ENCODE peak calls at places on chromosomes 5 and 9, in five cellular contexts. Y is GM23338, T is fibroblast of the aortic adventitia, H is upper lobe of right lung, G is HFF-Myc. U is an unnamed sample.

GRCh38 chr5:40220260-40220659 is 459.5 kb upstream of the PTGER4 start:
- DNase-seq in G (no peak), H (no peak), T (no peak), Y (no peak), U (no peak)

GRCh38 chr9:114289106-114289505 is 33.8 kb upstream of the ORM1 start:
- DNase-seq in H (peak), G (no peak), T (no peak), Y (no peak), U (peak)

GRCh38 chr5:147169846-147170245 is 65.0 kb upstream of the STK32A start:
- DNase-seq in H (no peak), G (no peak), T (no peak), Y (no peak), U (no peak)

GRCh38 chr5:33631786-33632185 is 191.0 kb downstream of the TARS1 start:
- DNase-seq in G (no peak), Y (no peak), H (no peak), T (peak), U (no peak)

GRCh38 chr9:137240321-137240840 is 706 bp upstream of the TUBB4B start:
- DNase-seq in T (peak), H (peak), Y (no peak), G (no peak), U (peak)

GRCh38 chr9:135086597-135087488 is 625 bp upstream of the OLFM1 start:
- DNase-seq in Y (no peak), G (no peak), H (no peak), T (no peak), U (peak)

GRCh38 chr5:17058438-17058837 is 122.3 kb upstream of the MYO10 start:
- DNase-seq in G (no peak), Y (no peak), H (no peak), T (no peak), U (no peak)

GRCh38 chr5:54792611-54793404 is 192.6 kb downstream of the ESM1 start:
- DNase-seq in T (peak), Y (no peak), H (no peak), G (no peak), U (no peak)

GRCh38 chr5:169696621-169697517 is 59.8 kb downstream of the DOCK2 start:
- DNase-seq in H (no peak), G (no peak), Y (no peak), T (peak), U (no peak)

GRCh38 chr5:36300181-36300926 is 1.3 kb downstream of the RANBP3L start:
- DNase-seq in G (no peak), T (no peak), Y (no peak), H (no peak), U (no peak)

GRCh38 chr5:122332589-122333555 is 20.8 kb downstream of the SNCAIP start:
- DNase-seq in T (no peak), Y (peak), G (no peak), H (no peak), U (no peak)

GRCh38 chr9:133463864-133464615 is 4.3 kb downstream of the CACFD1 start:
- DNase-seq in G (no peak), H (peak), T (no peak), Y (no peak), U (no peak)

GRCh38 chr9:22124263-22125011 is 115.3 kb upstream of the CDKN2B start:
- DNase-seq in G (no peak), H (no peak), Y (no peak), T (no peak), U (no peak)

GRCh38 chr5:54443264-54443663 is 12.2 kb upstream of the HSPB3 start:
- DNase-seq in G (no peak), Y (peak), T (peak), H (no peak), U (no peak)

GRCh38 chr9:120344230-120344629 is 235.7 kb downstream of the CDK5RAP2 start:
- DNase-seq in T (peak), G (peak), H (no peak), Y (no peak), U (no peak)

GRCh38 chr9:684055-684949 is 157.2 kb upstream of the DMRT1 start:
- DNase-seq in Y (peak), H (no peak), G (no peak), T (peak), U (no peak)

GRCh38 chr5:25568989-25569625 is 924.3 kb upstream of the CDH10 start:
- DNase-seq in Y (peak), T (no peak), H (no peak), G (no peak), U (no peak)
- H3K4me3 ChIP-seq in Y (no peak), T (no peak), H (no peak), G (no peak), U (no peak)

GRCh38 chr5:73442152-73442860 is 6.3 kb downstream of the FOXD1 start:
- DNase-seq in T (no peak), G (no peak), Y (no peak), H (no peak), U (no peak)

GRCh38 chr5:73444499-73445432 is 3.8 kb downstream of the FOXD1 start:
- DNase-seq in G (no peak), T (no peak), Y (peak), H (no peak), U (no peak)

GRCh38 chr5:73443725-73444498 is 4.7 kb downstream of the FOXD1 start:
- DNase-seq in Y (peak), G (no peak), T (no peak), H (no peak), U (peak)

GRCh38 chr5:73441377-73441776 is 7.2 kb downstream of the FOXD1 start:
- DNase-seq in H (no peak), G (no peak), Y (no peak), T (no peak), U (no peak)

GRCh38 chr5:73442960-73443627 is 5.5 kb downstream of the FOXD1 start:
- DNase-seq in H (no peak), T (no peak), G (no peak), Y (no peak), U (no peak)
- H3K4me3 ChIP-seq in H (no peak), T (no peak), G (no peak), Y (peak), U (no peak)

GRCh38 chr5:10601246-10602030 is 37.6 kb downstream of the ANKRD33B start:
- DNase-seq in H (peak), T (peak), G (peak), Y (no peak), U (peak)
- H3K4me3 ChIP-seq in H (no peak), T (peak), G (no peak), Y (no peak), U (peak)

DNA sequence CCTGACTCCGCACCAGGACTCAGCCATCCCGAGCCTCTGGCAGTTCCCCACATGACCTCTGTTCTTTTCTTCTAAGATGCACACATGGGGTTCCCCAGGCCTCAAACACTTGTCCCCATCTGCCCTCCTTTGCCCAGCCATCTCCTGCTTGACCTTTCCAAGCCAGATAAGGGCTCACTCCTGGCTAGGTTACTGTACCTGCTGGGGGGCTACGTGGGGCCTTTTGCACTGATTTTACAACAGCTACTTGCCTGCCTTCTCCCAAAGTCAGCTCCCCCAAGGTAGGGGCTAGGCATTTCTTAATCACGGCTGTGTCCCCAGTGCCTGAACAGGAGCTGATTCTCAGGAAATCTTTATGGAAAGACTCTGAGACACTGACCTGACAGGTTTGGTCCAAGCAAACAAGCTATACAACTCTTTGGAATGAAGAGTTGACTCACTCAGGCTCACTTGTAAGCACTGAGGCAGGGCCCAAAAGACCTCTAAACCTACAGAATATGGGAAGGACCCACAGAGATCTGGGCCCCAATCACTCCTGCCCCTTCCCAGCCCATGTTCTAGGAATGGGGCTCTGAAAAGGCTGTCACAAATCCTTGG is 2.5 kb downstream of the MACROH2A1 start:
- DNase-seq in G (no peak), T (no peak), H (no peak), Y (no peak), U (no peak)
- H3K4me3 ChIP-seq in G (no peak), T (no peak), H (peak), Y (no peak), U (no peak)

GRCh38 chr5:73890569-73890968 is 264.6 kb downstream of the ARHGEF28 start:
- DNase-seq in Y (no peak), T (no peak), G (no peak), H (no peak), U (no peak)
- H3K4me3 ChIP-seq in Y (no peak), T (no peak), G (no peak), H (no peak), U (no peak)

DNA sequence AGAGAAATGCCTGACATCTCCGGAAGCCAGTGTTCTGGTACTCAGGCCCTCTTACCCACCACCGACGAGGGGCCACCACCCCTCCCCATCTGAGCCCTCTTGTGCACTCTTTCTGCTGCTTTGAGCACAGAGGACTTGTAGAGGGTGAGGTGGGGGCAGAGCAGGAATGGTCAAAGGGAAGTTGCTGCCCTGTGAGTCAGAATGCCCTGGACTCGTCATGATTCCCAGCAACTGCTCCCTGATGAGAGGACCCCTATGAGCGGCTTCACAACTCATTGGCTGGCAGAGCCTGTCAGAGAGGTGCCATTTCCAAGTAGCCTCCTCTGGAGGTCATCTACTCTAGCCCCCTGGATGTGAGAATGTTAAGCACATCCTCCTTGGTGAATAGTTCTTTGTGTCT is 845 bp downstream of the ECSCR start:
- DNase-seq in H (no peak), T (peak), Y (no peak), G (no peak), U (no peak)
- H3K4me3 ChIP-seq in H (peak), T (no peak), Y (no peak), G (no peak), U (peak)

GRCh38 chr9:127555830-127556820 is 56.0 kb upstream of the STXBP1 start:
- DNase-seq in Y (no peak), T (peak), H (peak), G (peak), U (peak)
- H3K4me3 ChIP-seq in Y (no peak), T (no peak), H (no peak), G (peak), U (no peak)

GRCh38 chr5:56147679-56148230 is 85.4 kb downstream of the ANKRD55 start:
- DNase-seq in Y (no peak), G (no peak), T (no peak), H (no peak), U (no peak)
- H3K4me3 ChIP-seq in Y (no peak), G (no peak), T (no peak), H (no peak), U (no peak)

GRCh38 chr9:35236692-35237091 is 74.9 kb downstream of the UNC13B start:
- DNase-seq in T (no peak), H (no peak), G (no peak), Y (no peak), U (no peak)

GRCh38 chr9:35232867-35233544 is 71.2 kb downstream of the UNC13B start:
- DNase-seq in G (no peak), T (no peak), Y (no peak), H (no peak), U (no peak)

GRCh38 chr9:35237303-35237702 is 75.5 kb downstream of the UNC13B start:
- DNase-seq in Y (no peak), H (no peak), T (no peak), G (no peak), U (no peak)
- H3K4me3 ChIP-seq in Y (no peak), H (peak), T (no peak), G (no peak), U (no peak)

U was measured in kidney.